ENCODE peak calls at places on chromosomes 2 and 18, in five cellular contexts. One of them, this sample, is unnamed.

GRCh38 chr18:78999939-79000338 is 20.3 kb downstream of the SALL3 start:
- DNase-seq in A549: no peak
- DNase-seq in K562: no peak
- DNase-seq in HepG2: no peak
- DNase-seq in H1: no peak
- DNase-seq in this sample: no peak

GRCh38 chr2:61949458-61950107 is 44.1 kb downstream of the COMMD1 start:
- DNase-seq in A549: no peak
- DNase-seq in K562: no peak
- DNase-seq in HepG2: no peak
- DNase-seq in H1: no peak
- DNase-seq in this sample: no peak

GRCh38 chr2:28544915-28545589 is 49.2 kb downstream of the PLB1 start:
- DNase-seq in A549: no peak
- DNase-seq in K562: no peak
- DNase-seq in HepG2: peak; percentile 85
- DNase-seq in H1: no peak
- DNase-seq in this sample: peak; percentile 15

GRCh38 chr2:66987747-66988146 is 409.4 kb upstream of the ETAA1 start:
- DNase-seq in A549: no peak
- DNase-seq in K562: no peak
- DNase-seq in HepG2: no peak
- DNase-seq in H1: no peak
- DNase-seq in this sample: no peak

GRCh38 chr2:68371581-68371980 is 6.5 kb downstream of the PLEK start:
- DNase-seq in A549: no peak
- DNase-seq in K562: no peak
- DNase-seq in HepG2: no peak
- DNase-seq in H1: no peak
- DNase-seq in this sample: no peak

GRCh38 chr18:5284808-5285207 is 10.7 kb downstream of the ZBTB14 start:
- DNase-seq in A549: no peak
- DNase-seq in K562: no peak
- DNase-seq in HepG2: no peak
- DNase-seq in H1: no peak
- DNase-seq in this sample: peak; percentile 18

GRCh38 chr2:106561356-106561755 is 74.2 kb downstream of the CD8B2 start:
- DNase-seq in A549: no peak
- DNase-seq in K562: no peak
- DNase-seq in HepG2: no peak
- DNase-seq in H1: no peak
- DNase-seq in this sample: no peak

GRCh38 chr2:158922610-158923009 is 45.8 kb upstream of the TANC1 start:
- DNase-seq in A549: no peak
- DNase-seq in K562: no peak
- DNase-seq in HepG2: no peak
- DNase-seq in H1: no peak
- DNase-seq in this sample: no peak

GRCh38 chr2:24317491-24317920 is 42.8 kb downstream of the ITSN2 start:
- DNase-seq in A549: no peak
- DNase-seq in K562: no peak
- DNase-seq in HepG2: peak; percentile 14
- DNase-seq in H1: no peak
- DNase-seq in this sample: peak; percentile 5

GRCh38 chr2:191506515-191506914 is 171.4 kb upstream of the NABP1 start:
- DNase-seq in A549: peak; percentile 93
- DNase-seq in K562: no peak
- DNase-seq in HepG2: no peak
- DNase-seq in H1: no peak
- DNase-seq in this sample: no peak

GRCh38 chr2:121160366-121160765 is 124.6 kb downstream of the TFCP2L1 start:
- DNase-seq in A549: no peak
- DNase-seq in K562: no peak
- DNase-seq in HepG2: no peak
- DNase-seq in H1: no peak
- DNase-seq in this sample: no peak

GRCh38 chr18:34803877-34804276 is 93.8 kb downstream of the DTNA start:
- DNase-seq in A549: no peak
- DNase-seq in K562: no peak
- DNase-seq in HepG2: no peak
- DNase-seq in H1: no peak
- DNase-seq in this sample: no peak

GRCh38 chr2:141767051-141767450 is 363.8 kb downstream of the LRP1B start:
- DNase-seq in A549: no peak
- DNase-seq in K562: no peak
- DNase-seq in HepG2: no peak
- DNase-seq in H1: no peak
- DNase-seq in this sample: peak; percentile 17

GRCh38 chr2:241190291-241190981 is 2.0 kb downstream of the ANO7 start:
- DNase-seq in A549: peak; percentile 26
- DNase-seq in K562: no peak
- DNase-seq in HepG2: peak; percentile 48
- DNase-seq in H1: no peak
- DNase-seq in this sample: no peak

GRCh38 chr2:73177645-73178255 is 24.6 kb upstream of the NOTO start:
- DNase-seq in A549: no peak
- DNase-seq in K562: no peak
- DNase-seq in HepG2: no peak
- DNase-seq in H1: no peak
- DNase-seq in this sample: no peak

GRCh38 chr2:57156231-57156924 is 890.2 kb upstream of the VRK2 start:
- DNase-seq in A549: no peak
- DNase-seq in K562: no peak
- DNase-seq in HepG2: no peak
- DNase-seq in H1: no peak
- DNase-seq in this sample: no peak

GRCh38 chr2:74286725-74287124 is 56.5 kb downstream of the SLC4A5 start:
- DNase-seq in A549: no peak
- DNase-seq in K562: no peak
- DNase-seq in HepG2: no peak
- DNase-seq in H1: no peak
- DNase-seq in this sample: no peak

GRCh38 chr2:168343586-168343985 is 96.2 kb upstream of the STK39 start:
- DNase-seq in A549: no peak
- DNase-seq in K562: peak; percentile 8
- DNase-seq in HepG2: no peak
- DNase-seq in H1: no peak
- DNase-seq in this sample: peak; percentile 41

GRCh38 chr2:85549826-85550225 is 10.9 kb downstream of the MAT2A start:
- DNase-seq in A549: no peak
- DNase-seq in K562: no peak
- DNase-seq in HepG2: no peak
- DNase-seq in H1: no peak
- DNase-seq in this sample: peak; percentile 99

GRCh38 chr18:51195086-51195601 is 2.3 kb downstream of the MEX3C start:
- DNase-seq in A549: no peak
- DNase-seq in K562: no peak
- DNase-seq in HepG2: no peak
- DNase-seq in H1: no peak
- DNase-seq in this sample: peak; percentile 49

GRCh38 chr18:59837586-59837985 is 62.2 kb upstream of the PMAIP1 start:
- DNase-seq in A549: peak; percentile 60
- DNase-seq in K562: peak; percentile 68
- DNase-seq in HepG2: peak; percentile 52
- DNase-seq in H1: peak; percentile 36
- DNase-seq in this sample: peak; percentile 67

GRCh38 chr18:60935046-60935445 is 398.2 kb upstream of the CDH20 start:
- DNase-seq in A549: no peak
- DNase-seq in K562: no peak
- DNase-seq in HepG2: no peak
- DNase-seq in H1: no peak
- DNase-seq in this sample: no peak

GRCh38 chr18:70420151-70420898 is 131.5 kb downstream of the SOCS6 start:
- DNase-seq in A549: peak; percentile 66
- DNase-seq in K562: no peak
- DNase-seq in HepG2: peak; percentile 74
- DNase-seq in H1: no peak
- DNase-seq in this sample: peak; percentile 71

GRCh38 chr2:156864753-156865152 is 392.8 kb upstream of the GALNT5 start:
- DNase-seq in A549: no peak
- DNase-seq in K562: no peak
- DNase-seq in HepG2: no peak
- DNase-seq in H1: no peak
- DNase-seq in this sample: no peak

GRCh38 chr2:239323473-239323872 is 77.3 kb downstream of the HDAC4 start:
- DNase-seq in A549: no peak
- DNase-seq in K562: no peak
- DNase-seq in HepG2: no peak
- DNase-seq in H1: no peak
- DNase-seq in this sample: no peak

GRCh38 chr2:238107525-238108422 is 7.6 kb downstream of the ESPNL start:
- DNase-seq in A549: no peak
- DNase-seq in K562: peak; percentile 30
- DNase-seq in HepG2: peak; percentile 81
- DNase-seq in H1: no peak
- DNase-seq in this sample: no peak

GRCh38 chr2:1995086-1995485 is 250.8 kb upstream of the PXDN start:
- DNase-seq in A549: no peak
- DNase-seq in K562: no peak
- DNase-seq in HepG2: no peak
- DNase-seq in H1: no peak
- DNase-seq in this sample: no peak

GRCh38 chr2:148458171-148458570 is 186.4 kb upstream of the EPC2 start:
- DNase-seq in A549: no peak
- DNase-seq in K562: no peak
- DNase-seq in HepG2: no peak
- DNase-seq in H1: no peak
- DNase-seq in this sample: no peak

GRCh38 chr2:216792222-216793001 is 67.5 kb downstream of the TNP1 start:
- DNase-seq in A549: no peak
- DNase-seq in K562: peak; percentile 42
- DNase-seq in HepG2: no peak
- DNase-seq in H1: no peak
- DNase-seq in this sample: peak; percentile 48
- TF ChIP-seq MAFK in A549: no peak
- TF ChIP-seq MAFK in K562: no peak
- TF ChIP-seq MAFK in HepG2: no peak
- TF ChIP-seq MAFK in H1: no peak
- TF ChIP-seq MAFK in this sample: no peak

GRCh38 chr2:71783215-71783614 is 329.9 kb downstream of the DYSF start:
- DNase-seq in A549: peak; percentile 38
- DNase-seq in K562: no peak
- DNase-seq in HepG2: no peak
- DNase-seq in H1: no peak
- DNase-seq in this sample: peak; percentile 66
- TF ChIP-seq MAFK in A549: no peak
- TF ChIP-seq MAFK in K562: no peak
- TF ChIP-seq MAFK in HepG2: no peak
- TF ChIP-seq MAFK in H1: no peak
- TF ChIP-seq MAFK in this sample: no peak

DNA sequence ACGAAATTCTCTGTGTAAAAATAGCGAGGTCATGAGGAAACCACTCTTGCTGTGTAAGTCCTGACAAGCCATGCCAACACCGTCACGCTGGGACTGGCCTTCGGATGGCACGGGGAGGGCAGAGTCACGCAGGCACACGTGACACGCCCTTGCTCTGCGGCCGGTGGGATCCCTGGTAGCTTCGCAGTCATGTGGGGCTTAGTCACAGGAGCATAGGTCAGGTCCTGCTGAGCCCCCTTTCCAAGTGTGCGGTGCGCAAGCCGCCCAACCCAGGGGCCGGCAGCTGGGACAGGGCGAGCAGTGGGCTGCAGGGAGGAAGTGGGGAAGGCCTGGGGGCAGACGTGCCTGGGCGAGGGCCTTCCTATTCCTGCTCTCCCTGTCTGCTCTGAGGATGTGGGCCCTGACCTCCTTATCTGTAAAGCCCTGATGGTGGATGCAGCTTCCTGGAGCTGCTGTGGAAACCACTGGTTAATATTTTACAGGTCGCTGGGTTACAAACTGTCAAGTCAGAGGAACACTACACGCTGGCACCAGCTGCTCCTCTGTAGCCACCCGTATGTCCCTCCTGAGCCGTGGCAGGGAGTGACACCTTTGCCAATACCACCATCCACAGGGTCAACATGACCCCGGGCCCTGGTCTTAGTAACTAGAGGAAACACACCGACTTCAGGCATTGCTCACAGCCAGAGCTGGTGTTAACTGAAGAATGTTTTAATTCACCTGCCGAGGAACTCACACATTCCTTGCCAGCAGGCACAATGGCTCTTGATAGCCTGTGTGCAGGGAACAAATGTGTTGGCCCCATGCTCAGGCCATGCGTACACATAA is 17.8 kb downstream of the MBP start:
- DNase-seq in A549: peak; percentile 96
- DNase-seq in K562: peak; percentile 15
- DNase-seq in HepG2: peak; percentile 93
- DNase-seq in H1: no peak
- DNase-seq in this sample: peak; percentile 94
- TF ChIP-seq MAFK in A549: peak; percentile 28
- TF ChIP-seq MAFK in K562: no peak
- TF ChIP-seq MAFK in HepG2: no peak
- TF ChIP-seq MAFK in H1: no peak
- TF ChIP-seq MAFK in this sample: no peak

GRCh38 chr2:43057026-43057741 is 169.2 kb downstream of the ZFP36L2 start:
- DNase-seq in A549: no peak
- DNase-seq in K562: no peak
- DNase-seq in HepG2: no peak
- DNase-seq in H1: no peak
- DNase-seq in this sample: no peak

GRCh38 chr2:43057742-43058706 is 168.4 kb downstream of the ZFP36L2 start:
- DNase-seq in A549: no peak
- DNase-seq in K562: no peak
- DNase-seq in HepG2: no peak
- DNase-seq in H1: no peak
- DNase-seq in this sample: no peak

GRCh38 chr2:43060435-43061016 is 165.9 kb downstream of the ZFP36L2 start:
- DNase-seq in A549: no peak
- DNase-seq in K562: peak; percentile 66
- DNase-seq in HepG2: no peak
- DNase-seq in H1: no peak
- DNase-seq in this sample: no peak

GRCh38 chr2:43058761-43059160 is 167.6 kb downstream of the ZFP36L2 start:
- DNase-seq in A549: no peak
- DNase-seq in K562: no peak
- DNase-seq in HepG2: no peak
- DNase-seq in H1: no peak
- DNase-seq in this sample: no peak

DNA sequence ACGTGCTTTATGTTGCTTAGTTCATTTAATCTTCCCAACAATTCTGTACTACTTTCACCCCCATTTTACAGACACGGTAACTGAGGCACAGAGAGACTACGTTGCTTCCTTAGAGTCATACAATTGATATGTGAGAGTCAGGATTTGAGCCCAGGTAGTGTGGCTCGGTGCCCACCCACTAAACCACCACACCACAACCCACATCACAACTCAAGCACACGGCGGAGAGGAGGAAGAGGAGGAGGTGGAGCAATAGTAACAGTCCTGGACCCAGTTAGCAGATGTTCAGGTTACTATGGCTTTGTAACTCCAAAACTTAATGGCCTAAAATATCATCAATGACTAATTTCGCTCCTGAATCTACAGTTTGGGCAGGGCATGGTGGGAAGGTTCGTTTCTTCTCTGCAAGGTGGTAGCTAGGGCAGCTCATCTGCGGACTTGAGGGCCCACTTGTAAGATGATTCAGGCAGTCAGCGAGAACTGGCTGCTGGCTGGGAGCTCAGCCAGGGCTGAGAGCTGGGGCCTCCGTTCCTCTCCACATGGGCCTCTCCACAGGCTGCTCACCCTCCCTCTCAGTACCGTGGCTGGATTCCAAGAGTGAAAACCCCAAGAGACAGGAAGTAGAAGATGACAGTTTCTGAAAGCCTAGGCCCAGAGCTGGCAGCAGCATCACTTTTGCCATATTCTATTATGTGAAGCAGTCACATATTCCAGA is 167.1 kb downstream of the ZFP36L2 start:
- DNase-seq in A549: no peak
- DNase-seq in K562: peak; percentile 79
- DNase-seq in HepG2: no peak
- DNase-seq in H1: no peak
- DNase-seq in this sample: peak; percentile 98
- TF ChIP-seq MAFK in A549: no peak
- TF ChIP-seq MAFK in K562: no peak
- TF ChIP-seq MAFK in HepG2: no peak
- TF ChIP-seq MAFK in H1: no peak
- TF ChIP-seq MAFK in this sample: no peak

This sample was measured in IMR-90.